ENCODE peak calls at places on chromosomes 12 and 14, in nine cellular contexts. A, N, Q, C, S, O, K, J and Y are unnamed samples.

GRCh38 chr14:95282354-95282985 is 37.2 kb downstream of the CLMN start:
- DNase-seq in C (no peak), O (no peak), K (no peak), J (no peak), S (no peak), A (no peak), Q (no peak), N (no peak), Y (no peak)

GRCh38 chr12:91432079-91432478 is 249.5 kb upstream of the DCN start:
- DNase-seq in J (no peak), C (no peak), N (peak; percentile 19), Q (no peak), K (no peak), O (no peak), A (no peak), S (no peak), Y (peak; percentile 8)

GRCh38 chr12:89390802-89391673 is 38.7 kb upstream of the DUSP6 start:
- DNase-seq in C (peak; percentile 65), O (no peak), N (no peak), J (peak; percentile 9), A (no peak), S (no peak), K (no peak), Q (peak; percentile 63), Y (no peak)

GRCh38 chr14:31401369-31401932 is 18.9 kb downstream of the HEATR5A start:
- DNase-seq in J (no peak), N (no peak), A (no peak), O (no peak), Q (no peak), K (no peak), S (no peak), C (no peak), Y (no peak)

GRCh38 chr12:116136340-116136739 is 141.2 kb downstream of the MED13L start:
- DNase-seq in N (no peak), K (no peak), A (no peak), O (no peak), Q (no peak), S (no peak), C (no peak), J (no peak), Y (no peak)

GRCh38 chr12:116048886-116049285 is 228.6 kb downstream of the MED13L start:
- DNase-seq in J (no peak), O (no peak), Q (no peak), C (no peak), A (no peak), K (no peak), S (no peak), N (no peak), Y (no peak)

GRCh38 chr12:53224268-53224896 is 7.6 kb downstream of the RARG start:
- DNase-seq in N (no peak), Q (no peak), C (no peak), O (no peak), A (no peak), S (no peak), K (no peak), J (no peak), Y (no peak)

GRCh38 chr14:94795372-94795771 is 25.5 kb upstream of the GSC start:
- DNase-seq in A (no peak), K (no peak), Q (no peak), J (no peak), N (no peak), O (no peak), S (no peak), C (no peak), Y (no peak)

GRCh38 chr12:62332598-62332997 is 72.4 kb downstream of the USP15 start:
- DNase-seq in Q (no peak), K (no peak), A (no peak), N (no peak), C (no peak), S (no peak), O (no peak), J (no peak), Y (no peak)

GRCh38 chr12:10101042-10101579 is 2.3 kb upstream of the CLEC1A start:
- DNase-seq in A (no peak), O (no peak), C (no peak), S (no peak), K (no peak), N (no peak), Q (no peak), J (no peak), Y (no peak)

GRCh38 chr12:68245071-68246021 is 8.1 kb downstream of the IL22 start:
- DNase-seq in A (no peak), S (no peak), J (no peak), C (no peak), N (no peak), Q (no peak), O (peak; percentile 24), K (no peak), Y (peak; percentile 12)

GRCh38 chr14:102913341-102914211 is 8.9 kb upstream of the AMN start:
- DNase-seq in O (no peak), S (no peak), J (no peak), A (no peak), Q (no peak), K (no peak), C (no peak), N (no peak), Y (no peak)

GRCh38 chr14:53929871-53930685 is 26.5 kb downstream of the BMP4 start:
- DNase-seq in N (no peak), A (no peak), K (no peak), C (peak; percentile 53), J (peak; percentile 53), Q (no peak), O (no peak), S (no peak), Y (peak; percentile 35)

GRCh38 chr12:42958271-42958674 is 368.7 kb upstream of the PRICKLE1 start:
- DNase-seq in K (no peak), N (no peak), A (no peak), O (no peak), J (no peak), Q (no peak), C (no peak), S (no peak), Y (no peak)

GRCh38 chr14:92955381-92955780 is 32.4 kb downstream of the CHGA start:
- DNase-seq in K (no peak), O (no peak), S (no peak), A (no peak), Q (no peak), J (no peak), C (no peak), N (no peak), Y (no peak)

GRCh38 chr14:93089501-93090269 is 26.0 kb downstream of the ITPK1 start:
- DNase-seq in O (no peak), S (no peak), C (no peak), A (no peak), Q (no peak), J (no peak), N (no peak), K (no peak), Y (no peak)

GRCh38 chr12:14454098-14454907 is 88.8 kb downstream of the ATF7IP start:
- DNase-seq in J (peak; percentile 27), N (no peak), K (no peak), O (peak; percentile 57), A (no peak), C (no peak), S (no peak), Q (no peak), Y (peak; percentile 9)

GRCh38 chr12:68557011-68557715 is 53.5 kb upstream of the RAP1B start:
- DNase-seq in N (no peak), O (no peak), A (no peak), Q (no peak), J (no peak), K (no peak), C (no peak), S (no peak), Y (no peak)

GRCh38 chr14:105060751-105061427 is 4.3 kb downstream of the GPR132 start:
- DNase-seq in O (no peak), Q (no peak), K (no peak), C (peak; percentile 85), J (peak; percentile 61), N (no peak), S (peak; percentile 56), A (no peak), Y (no peak)

GRCh38 chr14:100532916-100533630 is 54.1 kb downstream of the BEGAIN start:
- DNase-seq in J (no peak), A (no peak), K (peak; percentile 3), O (no peak), S (no peak), N (peak; percentile 51), C (peak; percentile 46), Q (peak; percentile 30), Y (no peak)

GRCh38 chr12:5391638-5392037 is 40.3 kb upstream of the NTF3 start:
- DNase-seq in J (no peak), O (no peak), S (no peak), A (no peak), Q (no peak), N (no peak), K (no peak), C (no peak), Y (no peak)

GRCh38 chr14:67738740-67739504 is 37.2 kb downstream of the RDH12 start:
- DNase-seq in O (no peak), N (peak; percentile 82), C (peak; percentile 76), J (peak; percentile 17), A (no peak), Q (peak; percentile 89), S (no peak), K (no peak), Y (no peak)

GRCh38 chr12:121026274-121027045 is 10.2 kb upstream of the C12orf43 start:
- DNase-seq in J (no peak), N (no peak), K (no peak), S (no peak), A (no peak), O (peak; percentile 37), C (no peak), Q (no peak), Y (no peak)

GRCh38 chr14:80602931-80603330 is 338.6 kb downstream of the CEP128 start:
- DNase-seq in A (peak; percentile 45), S (no peak), O (no peak), K (no peak), J (no peak), Q (no peak), C (no peak), N (no peak), Y (no peak)